ENCODE peak calls at places on chromosomes 2 and 18, in five cellular contexts. I, R, E, U and H are unnamed samples.

GRCh38 chr18:79817607-79817998 is 19.9 kb downstream of the KCNG2 start:
- DNase-seq in I (no peak), R (no peak), E (no peak), U (no peak), H (no peak)

GRCh38 chr2:45494275-45494977 is 116.6 kb downstream of the SRBD1 start:
- DNase-seq in I (no peak), R (peak; percentile 8), E (no peak), U (no peak), H (no peak)

GRCh38 chr2:207933396-207934045 is 91.8 kb downstream of the PLEKHM3 start:
- DNase-seq in I (no peak), R (no peak), E (no peak), U (no peak), H (no peak)

GRCh38 chr2:210756821-210757220 is 200.4 kb downstream of the CPS1 start:
- DNase-seq in I (no peak), R (no peak), E (no peak), U (no peak), H (no peak)

GRCh38 chr2:6909431-6910385 is 7.5 kb upstream of the RNF144A start:
- DNase-seq in I (peak; percentile 43), R (no peak), E (no peak), U (peak; percentile 62), H (no peak)

GRCh38 chr2:96917008-96917575 is 47.2 kb upstream of the SEMA4C start:
- DNase-seq in I (no peak), R (no peak), E (no peak), U (no peak), H (no peak)

GRCh38 chr2:138023976-138024375 is 59.7 kb downstream of the HNMT start:
- DNase-seq in I (no peak), R (no peak), E (no peak), U (no peak), H (no peak)

GRCh38 chr2:12009323-12009905 is 263.0 kb downstream of the LPIN1 start:
- DNase-seq in I (no peak), R (no peak), E (no peak), U (no peak), H (no peak)

GRCh38 chr2:240449764-240450531 is 14.5 kb downstream of the GPC1 start:
- DNase-seq in I (no peak), R (no peak), E (no peak), U (no peak), H (no peak)

GRCh38 chr2:116979941-116980340 is 834.5 kb upstream of the DDX18 start:
- DNase-seq in I (no peak), R (no peak), E (no peak), U (no peak), H (no peak)

GRCh38 chr2:237626813-237627451 is 455 bp upstream of the LRRFIP1 start:
- DNase-seq in I (no peak), R (no peak), E (no peak), U (no peak), H (no peak)

GRCh38 chr18:12076424-12077140 is 17.1 kb upstream of the ANKRD62 start:
- DNase-seq in I (no peak), R (no peak), E (no peak), U (no peak), H (no peak)